ENCODE peak calls at places on chromosomes 12 and 14, in eight cellular contexts. X, Y, R, V, Z, H, M and F are unnamed samples.

GRCh38 chr12:91460457-91460856 is 277.8 kb upstream of the DCN start:
- DNase-seq in Z (no peak), R (no peak), X (no peak), M (no peak), H (no peak), Y (no peak), V (no peak), F (no peak)

GRCh38 chr14:104882325-104882973 is 17.4 kb downstream of the CEP170B start:
- DNase-seq in M (peak), X (peak), Y (peak), H (no peak), R (peak), V (no peak), Z (no peak), F (peak)

GRCh38 chr12:18468521-18469075 is 207.3 kb downstream of the PIK3C2G start:
- DNase-seq in Z (peak), X (no peak), V (peak), M (no peak), H (no peak), R (no peak), Y (peak), F (no peak)

GRCh38 chr12:57734586-57734985 is 4.0 kb downstream of the AGAP2 start:
- DNase-seq in R (no peak), H (no peak), Z (no peak), Y (no peak), X (no peak), V (no peak), M (no peak), F (no peak)

GRCh38 chr12:108643941-108644742 is 10.4 kb upstream of the SELPLG start:
- DNase-seq in M (peak), Y (no peak), Z (peak), X (no peak), R (no peak), V (peak), H (peak), F (no peak)

GRCh38 chr14:78754059-78754458 is 583.9 kb downstream of the NRXN3 start:
- DNase-seq in R (no peak), Z (no peak), M (no peak), X (no peak), H (no peak), V (no peak), Y (no peak), F (no peak)

GRCh38 chr12:110104188-110104969 is 19.8 kb upstream of the IFT81 start:
- DNase-seq in V (no peak), Y (no peak), H (no peak), R (no peak), Z (peak), X (no peak), M (no peak), F (peak)

GRCh38 chr14:51950007-51950406 is 39.3 kb upstream of the RTRAF start:
- DNase-seq in X (no peak), Z (peak), Y (no peak), V (no peak), H (no peak), M (no peak), R (no peak), F (peak)

GRCh38 chr12:70840966-70841365 is 79.6 kb downstream of the PTPRR start:
- DNase-seq in X (no peak), V (no peak), H (no peak), M (no peak), Y (no peak), R (no peak), Z (no peak), F (no peak)

GRCh38 chr12:87836190-87836589 is 193.0 kb downstream of the C12orf50 start:
- DNase-seq in M (no peak), Z (no peak), H (no peak), R (peak), Y (no peak), V (no peak), X (no peak), F (peak)

GRCh38 chr12:4440187-4440941 is 5.3 kb downstream of the FGF6 start:
- DNase-seq in Y (no peak), H (no peak), X (peak), V (no peak), M (no peak), R (peak), Z (no peak), F (no peak)

GRCh38 chr14:105168979-105169507 is 467 bp upstream of the JAG2 start:
- DNase-seq in Y (peak), Z (no peak), X (peak), M (no peak), V (no peak), R (peak), H (peak), F (peak)

GRCh38 chr12:131808744-131809371 is 19.3 kb upstream of the MMP17 start:
- DNase-seq in H (no peak), Y (no peak), V (no peak), Z (peak), R (no peak), X (no peak), M (peak), F (no peak)

GRCh38 chr12:107594995-107595394 is 90.6 kb upstream of the PWP1 start:
- DNase-seq in H (no peak), Y (no peak), V (peak), X (no peak), Z (no peak), R (no peak), M (no peak), F (no peak)

GRCh38 chr12:87405918-87406317 is 623.3 kb downstream of the C12orf50 start:
- DNase-seq in X (no peak), M (no peak), Z (no peak), H (no peak), V (no peak), R (no peak), Y (peak), F (no peak)

GRCh38 chr12:23055004-23055403 is 430.0 kb downstream of the ETNK1 start:
- DNase-seq in H (peak), Z (peak), M (peak), V (peak), Y (peak), R (peak), X (peak), F (peak)

DNA sequence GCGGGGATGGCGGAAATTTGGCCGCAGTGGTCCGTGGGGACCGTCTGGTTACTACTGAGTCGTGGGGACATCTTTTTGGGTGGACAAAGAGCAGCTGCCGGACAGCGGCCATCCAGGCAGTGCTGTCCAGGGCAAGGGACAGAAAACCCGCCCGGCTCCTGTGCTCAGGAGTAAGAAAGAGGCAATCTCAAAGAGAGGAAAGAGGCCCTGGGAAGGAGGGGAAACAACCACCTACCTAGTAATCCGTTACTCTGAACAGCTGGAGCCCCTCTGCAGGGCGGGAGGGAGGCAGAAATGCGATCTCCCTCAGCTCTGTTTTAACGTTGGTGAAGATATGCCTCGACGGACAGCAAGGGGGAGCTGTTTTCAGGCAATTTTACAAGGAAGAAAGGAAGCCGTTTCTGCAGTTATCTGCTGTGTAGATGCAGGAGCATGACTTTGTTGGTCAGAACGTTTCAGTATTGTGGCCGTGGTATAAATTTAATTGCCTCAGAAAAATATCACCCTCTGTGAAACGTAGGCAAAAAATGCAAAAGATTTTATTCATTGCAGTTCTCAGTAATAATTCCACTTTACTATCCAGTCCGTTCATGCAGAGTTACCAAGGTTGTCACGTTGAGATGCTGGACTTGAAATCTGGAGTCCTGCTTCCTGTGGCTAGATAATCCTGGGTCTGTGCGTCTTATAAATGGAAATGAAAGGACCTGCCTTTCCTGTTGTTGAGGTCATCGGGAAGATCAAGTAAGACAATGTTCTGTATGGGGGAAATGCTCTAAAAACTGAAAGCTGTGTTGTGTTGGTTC is 1.1 kb upstream of the AVPR1A start:
- DNase-seq in Y (peak), Z (peak), H (peak), R (peak), M (peak), X (no peak), V (peak), F (peak)
- TF ChIP-seq EZH2 in Y (peak), Z (peak), H (no peak), R (no peak), M (no peak), X (no peak), V (no peak), F (peak)

GRCh38 chr14:28767851-28768548 is 1.4 kb downstream of the FOXG1 start:
- DNase-seq in V (no peak), Z (no peak), Y (no peak), R (peak), H (no peak), M (no peak), X (peak), F (no peak)

GRCh38 chr14:28770061-28770460 is 3.5 kb downstream of the FOXG1 start:
- DNase-seq in Z (no peak), V (no peak), H (no peak), M (no peak), R (no peak), X (no peak), Y (no peak), F (no peak)

GRCh38 chr14:28769358-28769757 is 2.8 kb downstream of the FOXG1 start:
- DNase-seq in X (no peak), Z (no peak), M (no peak), R (no peak), V (no peak), H (no peak), Y (no peak), F (no peak)

GRCh38 chr14:28767239-28767850 is 758 bp downstream of the FOXG1 start:
- DNase-seq in V (no peak), R (no peak), H (no peak), Y (no peak), Z (no peak), X (peak), M (no peak), F (no peak)

DNA sequence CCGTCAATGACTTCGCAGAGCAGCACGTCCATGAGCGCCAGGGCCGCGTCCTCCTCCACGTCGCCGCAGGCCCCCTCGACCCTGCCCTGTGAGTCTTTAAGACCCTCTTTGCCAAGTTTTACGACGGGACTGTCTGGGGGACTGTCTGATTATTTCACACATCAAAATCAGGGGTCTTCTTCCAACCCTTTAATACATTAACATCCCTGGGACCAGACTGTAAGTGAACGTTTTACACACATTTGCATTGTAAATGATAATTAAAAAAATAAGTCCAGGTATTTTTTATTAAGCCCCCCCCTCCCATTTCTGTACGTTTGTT is 1.9 kb downstream of the FOXG1 start:
- DNase-seq in V (no peak), R (no peak), X (no peak), H (no peak), Y (no peak), Z (no peak), M (no peak), F (no peak)
- TF ChIP-seq EZH2 in V (no peak), R (peak), X (peak), H (peak), Y (no peak), Z (no peak), M (no peak), F (peak)

GRCh38 chr12:53989227-53990113 is 4.5 kb downstream of the HOXC10 start:
- DNase-seq in M (peak), Y (peak), R (peak), V (no peak), X (no peak), H (peak), Z (peak), F (peak)
- TF ChIP-seq EZH2 in M (no peak), Y (no peak), R (peak), V (peak), X (peak), H (peak), Z (peak), F (no peak)

GRCh38 chr14:50562841-50563240 is 2.9 kb downstream of the ATL1 start:
- DNase-seq in M (no peak), H (no peak), Y (no peak), V (no peak), R (no peak), X (no peak), Z (no peak), F (no peak)

GRCh38 chr14:50559990-50560928 is at the start of gene ATL1:
- DNase-seq in H (peak), Z (peak), M (peak), X (peak), Y (peak), R (peak), V (peak), F (peak)

DNA sequence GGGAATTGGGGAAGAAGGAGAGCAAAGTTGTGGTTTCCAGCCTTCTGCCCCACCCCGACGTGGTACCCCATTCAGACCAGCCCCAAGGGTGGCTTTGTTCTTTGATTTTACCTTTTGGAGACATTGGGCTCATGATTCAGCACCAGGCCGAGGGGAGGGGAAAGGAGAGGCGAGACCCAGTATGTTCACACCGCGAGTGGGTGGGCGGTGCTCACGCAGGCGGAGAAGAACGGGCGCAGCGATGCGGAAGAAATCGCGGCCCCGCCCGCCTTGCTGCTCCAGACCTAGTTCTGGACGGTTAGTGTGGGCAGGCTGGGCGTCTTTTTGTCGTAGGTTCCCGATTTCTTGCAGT is 960 bp downstream of the ATL1 start:
- DNase-seq in X (peak), V (peak), Y (peak), H (peak), M (peak), Z (peak), R (peak), F (peak)
- TF ChIP-seq EZH2 in X (no peak), V (no peak), Y (no peak), H (no peak), M (no peak), Z (no peak), R (no peak), F (no peak)

DNA sequence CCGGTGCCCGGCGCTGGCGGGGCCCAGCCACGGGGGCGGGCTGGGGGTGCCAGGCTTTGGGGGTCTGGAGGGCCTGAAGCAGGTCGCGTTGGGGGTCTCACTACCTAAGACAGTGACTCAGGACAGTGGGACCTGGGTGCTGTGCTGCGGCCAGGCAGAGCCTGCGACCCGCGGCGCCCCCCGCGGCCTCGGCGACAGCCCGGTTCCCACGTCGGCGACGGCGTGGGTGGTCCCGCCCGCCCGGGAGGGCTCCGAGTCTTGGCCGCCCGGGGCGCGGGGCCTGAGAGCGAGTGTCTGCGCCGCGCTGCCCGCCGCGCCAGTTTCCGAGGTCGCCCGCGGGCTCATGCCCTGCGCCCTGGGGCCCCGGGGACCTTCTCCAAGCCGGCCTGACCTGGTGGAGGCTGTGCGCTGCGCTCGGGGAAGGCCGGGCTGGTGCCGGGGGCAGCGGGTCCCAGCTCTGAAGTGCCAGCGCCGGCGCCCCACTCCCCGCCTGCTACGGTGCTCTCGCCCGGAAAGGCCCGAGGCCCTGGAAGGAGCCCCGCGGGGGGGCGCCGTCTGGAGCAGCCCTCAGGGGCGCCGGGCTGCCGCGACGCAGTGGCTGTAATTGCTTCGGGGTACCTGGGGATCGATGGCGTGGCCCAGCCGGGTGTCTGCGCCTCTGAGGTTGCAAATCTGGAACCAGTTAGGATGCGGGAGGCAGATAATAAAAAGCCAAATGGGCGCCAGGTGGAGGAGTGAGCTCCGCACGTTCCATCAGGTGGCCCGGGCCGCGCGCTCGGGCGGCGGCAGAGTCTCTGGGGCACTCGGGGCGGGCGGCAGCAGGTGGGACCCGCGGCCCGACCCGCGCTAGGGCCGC is 102.5 kb upstream of the DIO3 start:
- DNase-seq in M (no peak), Z (no peak), Y (no peak), R (peak), V (no peak), H (no peak), X (peak), F (peak)
- TF ChIP-seq EZH2 in M (no peak), Z (peak), Y (no peak), R (peak), V (peak), H (peak), X (peak), F (peak)